ENCODE peak calls at places on chromosomes 3 and 15, in eight cellular contexts. Y is MV-4-11; V is endothelial cell; R is activated CD8-positive, alpha-beta memory T cell treated with anti-CD3 and anti-CD28 coated beads for 24 hours; S is T47D; Q is GM03348; N is adipocyte; X is HTR-8/SVneo. Z is an unnamed sample.

GRCh38 chr3:109081746-109082510 is 36.0 kb downstream of the MORC1 start:
- DNase-seq in Y (no peak), V (peak), R (no peak), S (peak), Q (peak), N (peak), X (peak), Z (no peak)

GRCh38 chr3:190860531-190860930 is 2.0 kb downstream of the GMNC start:
- DNase-seq in Y (no peak), V (no peak), R (no peak), S (no peak), Q (no peak), N (no peak), X (no peak), Z (no peak)

GRCh38 chr3:49689046-49689886 is at the start of the genes MST1 and RNF123:
- DNase-seq in Y (no peak), V (peak), R (peak), S (peak), Q (peak), N (peak), X (peak), Z (peak)

GRCh38 chr15:72271895-72272212 is 500 bp downstream of the PARP6 start:
- DNase-seq in Y (no peak), V (no peak), R (no peak), S (no peak), Q (peak), N (peak), X (peak), Z (no peak)

GRCh38 chr15:98859149-98859548 is 148.4 kb downstream of the PGPEP1L start:
- DNase-seq in Y (no peak), V (no peak), R (no peak), S (no peak), Q (no peak), N (no peak), X (no peak), Z (no peak)

GRCh38 chr3:196186661-196187573 is 24.3 kb downstream of the ZDHHC19 start:
- DNase-seq in Y (no peak), V (no peak), R (no peak), S (no peak), Q (no peak), N (no peak), X (no peak), Z (no peak)

GRCh38 chr3:8560608-8561007 is 59.0 kb downstream of the LMCD1 start:
- DNase-seq in Y (no peak), V (no peak), R (no peak), S (no peak), Q (peak), N (peak), X (no peak), Z (no peak)

GRCh38 chr3:133400006-133400515 is at the start of gene BFSP2:
- DNase-seq in Y (no peak), V (no peak), R (no peak), S (no peak), Q (no peak), N (no peak), X (no peak), Z (peak)

GRCh38 chr3:4778119-4778518 is 201.1 kb upstream of the BHLHE40 start:
- DNase-seq in Y (no peak), V (no peak), R (no peak), S (no peak), Q (no peak), N (no peak), X (no peak), Z (no peak)

GRCh38 chr15:47194718-47195117 is 522.6 kb upstream of the SEMA6D start:
- DNase-seq in Y (no peak), V (no peak), R (no peak), S (peak), Q (peak), N (peak), X (no peak), Z (no peak)

GRCh38 chr3:35666893-35667292 is 27.6 kb downstream of the ARPP21 start:
- DNase-seq in Y (no peak), V (no peak), R (no peak), S (no peak), Q (no peak), N (no peak), X (no peak), Z (no peak)

GRCh38 chr3:72630614-72631344 is 217.5 kb downstream of the SHQ1 start:
- DNase-seq in Y (peak), V (no peak), R (no peak), S (no peak), Q (peak), N (peak), X (no peak), Z (no peak)

GRCh38 chr3:71725279-71725991 is at the start of gene EIF4E3:
- DNase-seq in Y (no peak), V (peak), R (peak), S (peak), Q (peak), N (peak), X (peak), Z (peak)